ENCODE peak calls at places on chromosome 6, in eight cellular contexts. T is OCI-LY7, S is PC-3, A is fibroblast of lung, M is hepatocyte, N is mesendoderm, O is neuronal stem cell, K is endothelial cell of umbilical vein. Z is an unnamed sample.

GRCh38 chr6:78599526-78599925 is 267.8 kb upstream of the IRAK1BP1 start:
- DNase-seq in T (no peak), S (peak), A (peak), M (no peak), N (no peak), O (no peak), K (peak), Z (no peak)

GRCh38 chr6:52725133-52725529 is 38.1 kb downstream of the GSTA2 start:
- DNase-seq in T (no peak), S (peak), A (no peak), M (peak), N (no peak), O (no peak), K (no peak), Z (no peak)

GRCh38 chr6:85015396-85015990 is 251.1 kb upstream of the TBX18 start:
- DNase-seq in T (no peak), S (peak), A (peak), M (peak), N (peak), O (peak), K (peak), Z (peak)

GRCh38 chr6:106882601-106883518 is 91.7 kb downstream of the CD24 start:
- DNase-seq in T (no peak), S (peak), A (no peak), M (no peak), N (no peak), O (no peak), K (no peak), Z (no peak)

GRCh38 chr6:11232968-11233626 is 629 bp upstream of the NEDD9 start:
- DNase-seq in T (no peak), S (peak), A (no peak), M (peak), N (peak), O (peak), K (no peak), Z (no peak)

GRCh38 chr6:156948807-156949206 is 171.6 kb downstream of the ARID1B start:
- DNase-seq in T (peak), S (peak), A (peak), M (peak), N (peak), O (no peak), K (peak), Z (peak)

GRCh38 chr6:159606786-159607185 is 86.3 kb downstream of the SOD2 start:
- DNase-seq in T (no peak), S (no peak), A (peak), M (no peak), N (no peak), O (no peak), K (no peak), Z (no peak)

GRCh38 chr6:41689171-41690008 is 46.0 kb downstream of the TFEB start:
- DNase-seq in T (no peak), S (peak), A (peak), M (no peak), N (no peak), O (no peak), K (no peak), Z (no peak)

GRCh38 chr6:143336446-143337152 is 113.9 kb downstream of the ADAT2 start:
- DNase-seq in T (no peak), S (peak), A (peak), M (no peak), N (peak), O (no peak), K (no peak), Z (no peak)

GRCh38 chr6:25537349-25538018 is 114.5 kb upstream of the SCGN start:
- DNase-seq in T (no peak), S (no peak), A (peak), M (no peak), N (no peak), O (no peak), K (no peak), Z (no peak)

GRCh38 chr6:152993431-152993830 is 9.1 kb downstream of the MTRF1L start:
- DNase-seq in T (no peak), S (no peak), A (no peak), M (no peak), N (peak), O (no peak), K (no peak), Z (peak)

GRCh38 chr6:163635731-163636344 is 221.3 kb downstream of the QKI start:
- DNase-seq in T (no peak), S (no peak), A (no peak), M (no peak), N (no peak), O (no peak), K (no peak), Z (no peak)

GRCh38 chr6:127406122-127406521 is 53.1 kb downstream of the KIAA0408 start:
- DNase-seq in T (no peak), S (no peak), A (no peak), M (no peak), N (peak), O (no peak), K (no peak), Z (no peak)

GRCh38 chr6:153059311-153059710 is 56.8 kb upstream of the MTRF1L start:
- DNase-seq in T (no peak), S (no peak), A (no peak), M (no peak), N (no peak), O (no peak), K (no peak), Z (no peak)

GRCh38 chr6:166589334-166589731 is 2.9 kb upstream of the RAMACL start:
- DNase-seq in T (peak), S (no peak), A (no peak), M (no peak), N (no peak), O (no peak), K (peak), Z (no peak)

GRCh38 chr6:3195695-3196497 is 31.6 kb downstream of the TUBB2B start:
- DNase-seq in T (peak), S (no peak), A (peak), M (no peak), N (peak), O (no peak), K (no peak), Z (peak)

GRCh38 chr6:170222498-170223471 is 68.1 kb downstream of the DLL1 start:
- DNase-seq in T (no peak), S (peak), A (peak), M (no peak), N (no peak), O (no peak), K (no peak), Z (no peak)

GRCh38 chr6:100464910-100465700 is at the start of gene SIM1:
- DNase-seq in T (no peak), S (no peak), A (peak), M (peak), N (peak), O (peak), K (peak), Z (no peak)

GRCh38 chr6:84280030-84280429 is 52.6 kb upstream of the CEP162 start:
- DNase-seq in T (no peak), S (peak), A (peak), M (no peak), N (no peak), O (no peak), K (no peak), Z (no peak)

GRCh38 chr6:168049681-168050224 is 29.3 kb downstream of the FRMD1 start:
- DNase-seq in T (no peak), S (no peak), A (no peak), M (no peak), N (no peak), O (no peak), K (no peak), Z (no peak)

GRCh38 chr6:75759207-75759606 is 10.2 kb downstream of the MYO6 start:
- DNase-seq in T (no peak), S (no peak), A (no peak), M (no peak), N (peak), O (no peak), K (no peak), Z (no peak)

GRCh38 chr6:99415446-99415845 is 9.7 kb downstream of the PNISR start:
- DNase-seq in T (no peak), S (no peak), A (no peak), M (no peak), N (no peak), O (no peak), K (no peak), Z (no peak)

GRCh38 chr6:57075092-57075491 is 14.9 kb upstream of the ZNF451 start:
- DNase-seq in T (no peak), S (peak), A (no peak), M (no peak), N (no peak), O (no peak), K (no peak), Z (no peak)

GRCh38 chr6:10837009-10837691 is 1.2 kb downstream of the MAK start:
- DNase-seq in T (no peak), S (peak), A (peak), M (peak), N (peak), O (peak), K (peak), Z (no peak)

GRCh38 chr6:36533321-36533720 is 14.0 kb downstream of the STK38 start:
- DNase-seq in T (no peak), S (no peak), A (peak), M (no peak), N (no peak), O (no peak), K (no peak), Z (no peak)

GRCh38 chr6:36133912-36134311 is 3.6 kb downstream of the MAPK13 start:
- DNase-seq in T (no peak), S (no peak), A (no peak), M (no peak), N (no peak), O (no peak), K (no peak), Z (no peak)

GRCh38 chr6:169723991-169724553 is at the start of gene PHF10:
- DNase-seq in T (peak), S (no peak), A (peak), M (peak), N (peak), O (peak), K (no peak), Z (no peak)

GRCh38 chr6:148112851-148113319 is 229.8 kb upstream of the SASH1 start:
- DNase-seq in T (no peak), S (peak), A (no peak), M (no peak), N (no peak), O (no peak), K (no peak), Z (no peak)

GRCh38 chr6:3776881-3777507 is 25.5 kb upstream of the PXDC1 start:
- DNase-seq in T (no peak), S (no peak), A (no peak), M (no peak), N (peak), O (no peak), K (no peak), Z (no peak)

GRCh38 chr6:105926318-105926717 is 159.8 kb upstream of the PRDM1 start:
- DNase-seq in T (no peak), S (no peak), A (no peak), M (no peak), N (no peak), O (no peak), K (no peak), Z (no peak)

GRCh38 chr6:41638801-41639555 is 710 bp downstream of the MDFI start:
- DNase-seq in T (no peak), S (no peak), A (peak), M (peak), N (peak), O (peak), K (peak), Z (no peak)

GRCh38 chr6:118580585-118581419 is 32.7 kb downstream of the PLN start:
- DNase-seq in T (peak), S (peak), A (peak), M (peak), N (peak), O (peak), K (peak), Z (peak)

GRCh38 chr6:118581489-118581959 is 33.4 kb downstream of the PLN start:
- DNase-seq in T (no peak), S (peak), A (peak), M (peak), N (peak), O (no peak), K (no peak), Z (no peak)

GRCh38 chr6:27293436-27294152 is 18.5 kb downstream of the POM121L2 start:
- DNase-seq in T (no peak), S (peak), A (peak), M (peak), N (peak), O (no peak), K (no peak), Z (peak)

GRCh38 chr6:107822154-107823046 is 1.7 kb downstream of the SCML4 start:
- DNase-seq in T (peak), S (no peak), A (no peak), M (no peak), N (no peak), O (no peak), K (no peak), Z (no peak)

GRCh38 chr6:43150051-43150751 is 20.9 kb upstream of the SRF start:
- DNase-seq in T (no peak), S (peak), A (peak), M (peak), N (no peak), O (no peak), K (peak), Z (no peak)

GRCh38 chr6:47413752-47414516 is 63.7 kb upstream of the CD2AP start:
- DNase-seq in T (peak), S (peak), A (peak), M (peak), N (peak), O (peak), K (peak), Z (peak)

GRCh38 chr6:131995924-131996323 is 44.8 kb upstream of the CCN2 start:
- DNase-seq in T (no peak), S (peak), A (peak), M (no peak), N (no peak), O (no peak), K (peak), Z (peak)
- H3K4me2 ChIP-seq in T (no peak), S (peak), A (no peak), M (no peak), N (no peak), O (no peak), K (peak), Z (peak)

GRCh38 chr6:139335447-139336210 is 38.8 kb downstream of the CITED2 start:
- DNase-seq in T (no peak), S (no peak), A (no peak), M (no peak), N (no peak), O (no peak), K (no peak), Z (no peak)
- H3K27ac ChIP-seq in T (peak), S (no peak), A (peak), M (no peak), N (no peak), O (no peak), K (no peak), Z (no peak)

DNA sequence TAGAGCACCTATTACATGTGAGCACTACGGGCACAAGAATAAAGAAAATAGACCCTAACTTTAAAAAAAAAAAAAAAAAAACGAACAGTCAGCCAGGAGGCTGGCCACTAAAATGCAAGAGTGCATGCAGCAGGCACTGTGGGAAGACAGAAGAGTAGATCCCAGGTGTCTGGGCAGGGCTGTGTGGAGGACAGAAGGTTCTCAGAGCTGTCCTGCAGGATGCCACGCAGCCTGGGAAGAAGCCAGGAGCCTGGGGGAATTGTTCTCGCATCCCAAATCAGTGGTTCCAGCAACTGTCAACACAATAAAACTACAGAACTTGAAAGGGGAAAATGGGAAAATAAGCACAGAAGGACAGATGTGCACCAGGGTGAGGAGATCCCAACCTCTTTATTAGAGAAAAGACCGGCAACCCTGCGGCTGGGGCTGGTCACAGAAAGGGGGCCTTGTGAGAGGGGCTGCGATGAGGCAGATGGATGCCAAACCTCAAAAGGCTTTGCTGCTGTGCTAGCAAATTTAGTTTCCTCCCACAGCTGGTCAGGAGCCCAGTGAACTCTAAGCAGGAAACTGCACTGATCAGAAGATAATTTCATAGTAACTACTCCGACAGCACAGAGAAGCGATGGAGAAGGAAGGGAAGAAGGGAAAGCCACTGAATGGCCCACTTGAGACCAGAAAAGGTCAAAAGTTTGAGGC is 30.9 kb downstream of the MAP3K5 start:
- DNase-seq in T (peak), S (no peak), A (peak), M (no peak), N (no peak), O (no peak), K (peak), Z (no peak)
- H3K4me2 ChIP-seq in T (peak), S (no peak), A (peak), M (peak), N (no peak), O (no peak), K (peak), Z (no peak)

GRCh38 chr6:111862727-111863126 is 10.5 kb downstream of the FYN start:
- DNase-seq in T (no peak), S (no peak), A (no peak), M (no peak), N (peak), O (no peak), K (no peak), Z (no peak)
- H3K27ac ChIP-seq in T (no peak), S (no peak), A (no peak), M (no peak), N (no peak), O (peak), K (no peak), Z (no peak)